ENCODE peak calls at places on chromosome 20, in ten cellular contexts. Z is CD8-positive, alpha-beta T cell; V is prostate gland; L is transverse colon; D is tibial artery; O is stomach; X is heart right ventricle; C is PC-9; A is spleen; K is IMR-90. J is an unnamed sample. For H3K4me1, the result is how much of the 10 kb centered on the place peaks cover.

GRCh38 chr20:40993794-40994540 is 34.7 kb upstream of the TOP1 start:
- DNase-seq in Z (no peak), V (no peak), L (no peak), D (no peak), O (no peak), X (no peak), C (no peak), A (no peak), K (peak), J (peak)

GRCh38 chr20:24953621-24954133 is 4.6 kb downstream of the CST7 start:
- DNase-seq in Z (peak), V (no peak), L (no peak), D (no peak), O (peak), X (no peak), C (no peak), A (peak), K (no peak), J (no peak)

GRCh38 chr20:18443841-18444240 is 23.0 kb downstream of the DZANK1 start:
- DNase-seq in Z (no peak), V (no peak), L (no peak), D (no peak), O (no peak), X (no peak), C (no peak), A (no peak), K (peak), J (no peak)

GRCh38 chr20:16664031-16664430 is 65.8 kb upstream of the SNRPB2 start:
- DNase-seq in Z (no peak), V (no peak), L (no peak), D (no peak), O (no peak), X (no peak), C (no peak), A (no peak), K (no peak), J (no peak)

GRCh38 chr20:57660510-57661199 is 40.4 kb upstream of the ZBP1 start:
- DNase-seq in Z (no peak), V (no peak), L (peak), D (no peak), O (peak), X (no peak), C (no peak), A (peak), K (no peak), J (no peak)

GRCh38 chr20:20710847-20711315 is 1.6 kb downstream of the RALGAPA2 start:
- DNase-seq in Z (peak), V (peak), L (peak), D (no peak), O (peak), X (no peak), C (peak), A (no peak), K (no peak), J (no peak)

GRCh38 chr20:62854121-62854520 is 7.5 kb downstream of the TCFL5 start:
- DNase-seq in Z (no peak), V (no peak), L (no peak), D (no peak), O (no peak), X (no peak), C (peak), A (no peak), K (no peak), J (no peak)

GRCh38 chr20:8223096-8223870 is 91.2 kb downstream of the PLCB1 start:
- DNase-seq in Z (no peak), V (no peak), L (no peak), D (no peak), O (no peak), X (no peak), C (peak), A (no peak), K (peak), J (no peak)

GRCh38 chr20:46690219-46691111 is 1.2 kb upstream of the TP53RK start:
- DNase-seq in Z (no peak), V (no peak), L (no peak), D (no peak), O (no peak), X (no peak), C (no peak), A (no peak), K (peak), J (no peak)

GRCh38 chr20:17453592-17453991 is 77.6 kb downstream of the BFSP1 start:
- DNase-seq in Z (no peak), V (no peak), L (no peak), D (no peak), O (no peak), X (no peak), C (no peak), A (no peak), K (no peak), J (no peak)

GRCh38 chr20:63068711-63069367 is 62.1 kb upstream of the BHLHE23 start:
- DNase-seq in Z (no peak), V (no peak), L (no peak), D (no peak), O (no peak), X (peak), C (no peak), A (peak), K (no peak), J (no peak)

GRCh38 chr20:45842169-45842812 is 8.7 kb downstream of the SNX21 start:
- DNase-seq in Z (no peak), V (peak), L (peak), D (no peak), O (no peak), X (no peak), C (no peak), A (no peak), K (peak), J (no peak)

GRCh38 chr20:49637238-49637637 is 69.3 kb upstream of the PTGIS start:
- DNase-seq in Z (no peak), V (no peak), L (no peak), D (no peak), O (no peak), X (no peak), C (no peak), A (no peak), K (peak), J (no peak)
- H3K4me1 ChIP-seq in Z (under half), V (under half), L (under half), D (under half), O (half or more), X (under half), C (under half), A (under half), K (under half), J (under half)

DNA sequence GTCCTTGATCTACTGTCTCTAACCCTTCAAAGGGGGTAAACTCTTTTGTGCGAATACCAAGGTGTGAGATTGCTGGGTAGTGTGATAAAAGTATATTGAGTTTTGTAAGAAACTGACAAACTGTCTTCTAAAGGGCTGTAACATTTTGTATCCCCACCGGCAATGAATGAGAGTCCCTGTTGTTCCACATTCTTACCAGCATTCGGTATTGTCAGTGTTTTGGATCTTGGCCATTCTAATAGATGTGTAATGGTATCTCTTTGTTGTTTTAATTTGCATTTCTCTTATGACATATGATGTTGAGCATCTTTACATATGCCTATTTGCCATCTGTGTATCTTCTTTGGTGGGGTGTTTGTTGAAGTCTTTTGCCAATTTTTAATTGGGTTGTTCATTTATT is 1090.7 kb downstream of the KIF16B start:
- DNase-seq in Z (no peak), V (no peak), L (no peak), D (no peak), O (no peak), X (no peak), C (no peak), A (no peak), K (no peak), J (no peak)
- TF ChIP-seq CTCF in Z (no peak), V (no peak), L (no peak), D (no peak), O (no peak), X (no peak), C (no peak), A (no peak), K (no peak), J (no peak)

DNA sequence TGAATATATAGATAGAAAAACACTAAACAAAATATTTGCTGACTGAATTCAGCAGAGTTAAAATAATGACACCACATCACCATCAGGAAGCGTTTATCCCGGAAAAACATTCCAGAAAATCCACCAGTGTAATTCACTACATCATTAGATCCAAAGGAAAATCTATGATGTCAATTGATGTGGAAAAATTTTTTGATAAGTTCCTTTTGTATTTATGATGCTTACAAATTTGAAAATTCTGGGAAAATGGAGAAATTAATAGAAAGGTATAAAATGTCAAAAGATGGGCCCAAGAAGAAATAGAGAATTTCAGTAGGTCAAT is 7.9 kb upstream of the CCN5 start:
- DNase-seq in Z (no peak), V (no peak), L (no peak), D (no peak), O (no peak), X (no peak), C (no peak), A (no peak), K (no peak), J (no peak)
- H3K4me1 ChIP-seq in Z (under half), V (under half), L (under half), D (under half), O (under half), X (under half), C (under half), A (under half), K (under half), J (under half)

GRCh38 chr20:50263831-50264230 is 73.2 kb downstream of the CEBPB start:
- DNase-seq in Z (no peak), V (no peak), L (no peak), D (no peak), O (no peak), X (no peak), C (no peak), A (no peak), K (no peak), J (no peak)

GRCh38 chr20:50258790-50259483 is 68.3 kb downstream of the CEBPB start:
- DNase-seq in Z (no peak), V (no peak), L (no peak), D (no peak), O (no peak), X (no peak), C (no peak), A (no peak), K (no peak), J (no peak)

GRCh38 chr20:50257860-50258259 is 67.2 kb downstream of the CEBPB start:
- DNase-seq in Z (no peak), V (no peak), L (no peak), D (no peak), O (no peak), X (no peak), C (no peak), A (no peak), K (no peak), J (no peak)

GRCh38 chr20:50259705-50260479 is 69.3 kb downstream of the CEBPB start:
- DNase-seq in Z (no peak), V (no peak), L (peak), D (peak), O (no peak), X (peak), C (peak), A (no peak), K (no peak), J (no peak)

GRCh38 chr20:50260480-50261221 is 70.0 kb downstream of the CEBPB start:
- DNase-seq in Z (no peak), V (no peak), L (no peak), D (no peak), O (no peak), X (no peak), C (peak), A (no peak), K (no peak), J (no peak)
- TF ChIP-seq CTCF in Z (no peak), V (no peak), L (no peak), D (no peak), O (no peak), X (no peak), C (no peak), A (no peak), K (no peak), J (no peak)

J was measured in ascending aorta.